ENCODE peak calls at places on chromosome 18, in nine cellular contexts. C, E, I, H, O, Y, V, P and T are unnamed samples.

GRCh38 chr18:62611395-62612241 is 88.8 kb downstream of the ZCCHC2 start:
- DNase-seq in C (no peak), E (no peak), I (no peak), H (peak), O (no peak), Y (peak), V (no peak), P (no peak), T (no peak)

GRCh38 chr18:45527891-45528290 is 87.4 kb upstream of the SLC14A2 start:
- DNase-seq in C (no peak), E (no peak), I (no peak), H (no peak), O (no peak), Y (no peak), V (no peak), P (no peak), T (no peak)

GRCh38 chr18:56532176-56532840 is 106.1 kb downstream of the TXNL1 start:
- DNase-seq in C (no peak), E (no peak), I (no peak), H (no peak), O (no peak), Y (no peak), V (peak), P (no peak), T (no peak)

GRCh38 chr18:56545539-56545938 is 92.9 kb downstream of the TXNL1 start:
- DNase-seq in C (no peak), E (no peak), I (no peak), H (no peak), O (no peak), Y (no peak), V (no peak), P (no peak), T (no peak)

GRCh38 chr18:46140173-46140572 is 36.0 kb downstream of the HAUS1 start:
- DNase-seq in C (no peak), E (no peak), I (no peak), H (no peak), O (no peak), Y (no peak), V (no peak), P (no peak), T (no peak)

GRCh38 chr18:29123706-29124530 is 947.0 kb upstream of the CDH2 start:
- DNase-seq in C (peak), E (no peak), I (no peak), H (no peak), O (no peak), Y (no peak), V (no peak), P (no peak), T (no peak)

GRCh38 chr18:76986391-76986790 is 146.2 kb downstream of the MBP start:
- DNase-seq in C (no peak), E (no peak), I (no peak), H (peak), O (no peak), Y (no peak), V (no peak), P (no peak), T (no peak)

GRCh38 chr18:45690975-45691815 is 32.8 kb upstream of the SLC14A1 start:
- DNase-seq in C (peak), E (peak), I (peak), H (peak), O (peak), Y (peak), V (no peak), P (peak), T (peak)

GRCh38 chr18:293557-293956 is 25.7 kb upstream of the THOC1 start:
- DNase-seq in C (peak), E (no peak), I (no peak), H (no peak), O (no peak), Y (no peak), V (no peak), P (no peak), T (no peak)

GRCh38 chr18:36186461-36187137 is 698 bp upstream of the MOCOS start:
- DNase-seq in C (no peak), E (peak), I (no peak), H (no peak), O (peak), Y (peak), V (no peak), P (peak), T (no peak)

GRCh38 chr18:6623278-6623677 is 106.2 kb upstream of the ARHGAP28 start:
- DNase-seq in C (no peak), E (no peak), I (no peak), H (no peak), O (no peak), Y (no peak), V (no peak), P (no peak), T (no peak)

GRCh38 chr18:22173221-22173927 is 4.0 kb downstream of the GATA6 start:
- DNase-seq in C (no peak), E (no peak), I (no peak), H (no peak), O (no peak), Y (no peak), V (no peak), P (no peak), T (no peak)

GRCh38 chr18:36298113-36298701 is 694 bp downstream of the FHOD3 start:
- DNase-seq in C (no peak), E (no peak), I (no peak), H (no peak), O (no peak), Y (peak), V (no peak), P (peak), T (no peak)

GRCh38 chr18:8942021-8942908 is 160.2 kb upstream of the NDUFV2 start:
- DNase-seq in C (no peak), E (no peak), I (no peak), H (no peak), O (no peak), Y (no peak), V (no peak), P (no peak), T (no peak)

GRCh38 chr18:47881042-47881441 is 49.4 kb downstream of the SMAD2 start:
- DNase-seq in C (no peak), E (no peak), I (no peak), H (no peak), O (no peak), Y (no peak), V (no peak), P (no peak), T (no peak)

GRCh38 chr18:66043009-66043408 is 292.2 kb downstream of the CDH7 start:
- DNase-seq in C (no peak), E (no peak), I (no peak), H (no peak), O (no peak), Y (no peak), V (no peak), P (no peak), T (no peak)

GRCh38 chr18:6489977-6490376 is 75.3 kb upstream of the L3MBTL4 start:
- DNase-seq in C (no peak), E (no peak), I (no peak), H (no peak), O (no peak), Y (no peak), V (no peak), P (no peak), T (no peak)